ENCODE peak calls at places on chromosomes 7 and 10, in six cellular contexts. M is breast epithelium, S is spleen, R is vagina, H is heart right ventricle, L is mucosa of descending colon. N is an unnamed sample.
A peak's percentile ranks its signal among the peaks of the same experiment; 100 is the strongest.

GRCh38 chr10:77230194-77230593 is 407.4 kb downstream of the KCNMA1 start:
- DNase-seq in R (no peak), S (no peak), M (no peak), L (no peak), H (no peak), N (no peak)

GRCh38 chr7:2958416-2959342 is 85.0 kb downstream of the CARD11 start:
- DNase-seq in R (no peak), H (no peak), S (no peak), L (no peak), M (peak; percentile 40), N (peak; percentile 7)

GRCh38 chr10:93475871-93476270 is 6.3 kb downstream of the MYOF start:
- DNase-seq in S (no peak), L (peak; percentile 59), R (no peak), M (no peak), H (no peak), N (no peak)

GRCh38 chr10:36341466-36341865 is 699.4 kb upstream of the FZD8 start:
- DNase-seq in R (no peak), S (no peak), M (no peak), H (no peak), L (no peak), N (no peak)

GRCh38 chr10:90695915-90696676 is 161.7 kb downstream of the HTR7 start:
- DNase-seq in S (no peak), R (no peak), H (no peak), L (no peak), M (no peak), N (no peak)

GRCh38 chr10:125000366-125001312 is 58.7 kb downstream of the ZRANB1 start:
- DNase-seq in M (no peak), H (peak; percentile 18), S (no peak), R (no peak), L (no peak), N (peak; percentile 5)

GRCh38 chr7:151091003-151091402 is 4.7 kb downstream of the AGAP3 start:
- DNase-seq in M (no peak), R (no peak), H (no peak), L (no peak), S (no peak), N (no peak)

GRCh38 chr10:100562806-100563293 is 27.1 kb downstream of the HIF1AN start:
- DNase-seq in H (no peak), R (no peak), S (no peak), L (peak; percentile 12), M (no peak), N (no peak)

GRCh38 chr7:84100866-84101265 is 93.7 kb downstream of the SEMA3A start:
- DNase-seq in R (no peak), S (no peak), L (no peak), H (no peak), M (no peak), N (no peak)

GRCh38 chr10:103416436-103417147 is 20.2 kb downstream of the PDCD11 start:
- DNase-seq in S (no peak), M (no peak), R (no peak), H (peak; percentile 67), L (peak; percentile 90), N (peak; percentile 78)

GRCh38 chr7:30459591-30460245 is 18.9 kb downstream of the NOD1 start:
- DNase-seq in H (peak; percentile 46), L (peak; percentile 75), S (no peak), M (no peak), R (no peak), N (no peak)

GRCh38 chr10:23694921-23695824 is 256.3 kb downstream of the OTUD1 start:
- DNase-seq in S (no peak), R (no peak), M (no peak), L (no peak), H (no peak), N (no peak)

GRCh38 chr7:65477326-65477725 is 103.7 kb downstream of the ZNF92 start:
- DNase-seq in M (no peak), R (no peak), S (no peak), L (peak; percentile 5), H (no peak), N (no peak)

GRCh38 chr10:78035025-78035424 is 1.4 kb downstream of the RPS24 start:
- DNase-seq in M (no peak), R (no peak), H (no peak), S (no peak), L (no peak), N (no peak)

GRCh38 chr10:12727832-12728215 is 273.7 kb downstream of the CCDC3 start:
- DNase-seq in S (no peak), L (peak; percentile 52), R (no peak), H (no peak), M (no peak), N (no peak)

GRCh38 chr7:127751723-127752448 is 99.9 kb downstream of the SND1 start:
- DNase-seq in L (no peak), H (no peak), S (no peak), R (no peak), M (no peak), N (no peak)

GRCh38 chr7:111510584-111511378 is 51.5 kb downstream of the IMMP2L start:
- DNase-seq in H (no peak), S (no peak), L (no peak), M (no peak), R (no peak), N (no peak)

GRCh38 chr10:32446701-32447406 is 914 bp downstream of the CCDC7 start:
- DNase-seq in H (no peak), R (no peak), M (no peak), L (peak; percentile 23), S (no peak), N (no peak)

GRCh38 chr7:536231-536630 is 16.6 kb upstream of the PDGFA start:
- DNase-seq in M (no peak), H (no peak), L (no peak), S (no peak), R (no peak), N (no peak)

GRCh38 chr10:22003964-22004281 is 393 bp upstream of the DNAJC1 start:
- DNase-seq in R (no peak), L (no peak), H (no peak), M (no peak), S (no peak), N (no peak)

GRCh38 chr10:68901106-68901927 is at the start of gene DDX50:
- DNase-seq in S (peak; percentile 99), M (peak; percentile 96), L (peak; percentile 98), H (peak; percentile 98), R (peak; percentile 99), N (peak; percentile 93)
- TF ChIP-seq CTCF in S (peak; percentile 33), M (peak; percentile 15), L (peak; percentile 13), H (peak; percentile 36), R (no peak), N (no peak)

GRCh38 chr10:14971867-14972448 is 12.8 kb downstream of the MEIG1 start:
- DNase-seq in H (no peak), R (no peak), S (no peak), L (peak; percentile 64), M (no peak), N (no peak)
- TF ChIP-seq CTCF in H (peak; percentile 54), R (no peak), S (peak; percentile 67), L (no peak), M (peak; percentile 22), N (no peak)

DNA sequence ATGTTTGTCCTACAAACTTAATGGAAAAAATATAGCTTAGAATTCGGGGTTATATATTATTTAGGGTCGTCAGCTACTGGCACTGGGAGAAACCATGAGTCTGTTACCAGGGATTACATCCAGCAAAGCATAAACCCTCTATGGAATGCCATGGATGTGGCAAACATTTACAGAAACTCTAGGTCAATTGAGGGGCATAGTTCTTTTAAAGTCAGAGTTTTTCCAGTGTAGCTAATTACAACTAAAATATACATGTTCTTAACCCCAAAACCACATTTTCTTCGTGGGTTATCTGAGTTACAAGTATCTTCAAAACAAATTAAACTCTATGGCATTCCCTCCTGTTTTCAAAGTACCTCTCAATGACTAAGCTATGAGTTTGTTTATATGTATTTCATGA is 99.3 kb upstream of the THSD7A start:
- DNase-seq in H (no peak), S (no peak), M (no peak), L (no peak), R (no peak), N (no peak)
- TF ChIP-seq CTCF in H (no peak), S (no peak), M (no peak), L (no peak), R (no peak), N (no peak)

DNA sequence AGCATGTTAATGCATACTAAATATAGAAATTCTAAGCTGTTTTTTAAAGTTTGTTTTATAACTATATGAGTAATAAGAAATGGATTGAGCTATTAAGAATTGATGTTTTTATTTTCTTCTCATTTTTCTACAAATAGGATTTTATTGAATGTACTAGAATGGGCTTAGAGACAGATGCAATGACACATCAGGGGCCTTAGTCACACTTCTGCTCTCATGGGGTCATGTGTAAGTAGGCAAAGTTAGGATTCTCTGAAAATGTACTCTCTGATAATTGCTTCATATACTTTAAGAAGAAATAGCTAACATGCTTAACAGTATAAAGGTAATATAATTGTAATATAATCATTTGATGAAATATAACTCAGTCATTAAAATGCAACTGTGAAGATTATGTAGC is 154.6 kb downstream of the ZNF438 start:
- DNase-seq in R (no peak), H (no peak), L (no peak), S (no peak), M (no peak), N (no peak)
- TF ChIP-seq CTCF in R (no peak), H (no peak), L (no peak), S (no peak), M (no peak), N (no peak)

GRCh38 chr7:78489851-78490250 is 691.3 kb downstream of the PHTF2 start:
- DNase-seq in L (no peak), M (no peak), R (no peak), H (no peak), S (no peak), N (no peak)
- TF ChIP-seq CTCF in L (no peak), M (no peak), R (no peak), H (no peak), S (no peak), N (no peak)

GRCh38 chr10:2992401-2993198 is 74.7 kb upstream of the PFKP start:
- DNase-seq in M (no peak), L (no peak), H (no peak), R (no peak), S (no peak), N (no peak)
- TF ChIP-seq CTCF in M (no peak), L (no peak), H (no peak), R (no peak), S (no peak), N (no peak)

N was measured in omental fat pad.